ENCODE peak calls at places on chromosome 16, in eight cellular contexts. Z, F, U, Q, J, L, B and H are unnamed samples.

GRCh38 chr16:70475054-70475871 is 20.9 kb downstream of the FCSK start:
- DNase-seq in B (peak; percentile 65), L (no peak), J (no peak), F (no peak), Q (no peak), Z (no peak), U (no peak), H (no peak)

GRCh38 chr16:1133810-1134520 is 18.9 kb upstream of the CACNA1H start:
- DNase-seq in L (no peak), U (no peak), Z (no peak), B (no peak), F (no peak), Q (no peak), J (no peak), H (no peak)

GRCh38 chr16:86619263-86619935 is 41.0 kb downstream of the FOXL1 start:
- DNase-seq in Z (no peak), F (no peak), U (no peak), L (no peak), J (no peak), Q (peak; percentile 63), B (no peak), H (no peak)

GRCh38 chr16:84298376-84298899 is 3.8 kb downstream of the WFDC1 start:
- DNase-seq in Z (no peak), U (no peak), J (no peak), L (no peak), B (no peak), F (no peak), Q (no peak), H (no peak)

GRCh38 chr16:20318437-20318836 is 8.9 kb downstream of the GP2 start:
- DNase-seq in Q (no peak), L (no peak), F (no peak), B (no peak), U (no peak), J (no peak), Z (no peak), H (no peak)

GRCh38 chr16:11738742-11739544 is 3.7 kb downstream of the TXNDC11 start:
- DNase-seq in Z (no peak), F (no peak), U (no peak), Q (no peak), B (no peak), J (no peak), L (peak; percentile 70), H (no peak)

GRCh38 chr16:86924537-86924936 is 346.2 kb downstream of the FOXL1 start:
- DNase-seq in L (no peak), U (peak; percentile 48), B (no peak), Q (no peak), F (no peak), J (no peak), Z (no peak), H (peak; percentile 76)

GRCh38 chr16:894841-895240 is 75.9 kb downstream of the LMF1 start:
- DNase-seq in F (no peak), J (no peak), Q (no peak), L (no peak), U (no peak), B (peak; percentile 59), Z (no peak), H (no peak)

GRCh38 chr16:11481987-11482386 is 104.7 kb downstream of the LITAF start:
- DNase-seq in J (no peak), B (no peak), Q (no peak), U (no peak), Z (no peak), F (no peak), L (no peak), H (peak; percentile 34)

GRCh38 chr16:54503436-54503835 is 216.8 kb upstream of the IRX3 start:
- DNase-seq in B (no peak), Q (no peak), J (no peak), Z (no peak), L (no peak), U (peak; percentile 55), F (no peak), H (no peak)

GRCh38 chr16:68384293-68385255 is 63.7 kb downstream of the SMPD3 start:
- DNase-seq in U (no peak), J (no peak), Z (no peak), L (peak; percentile 35), Q (no peak), F (no peak), B (peak; percentile 34), H (no peak)

GRCh38 chr16:69100046-69100765 is 5.2 kb upstream of the HAS3 start:
- DNase-seq in J (no peak), L (no peak), U (no peak), F (no peak), Q (peak; percentile 59), Z (no peak), B (peak; percentile 28), H (no peak)

GRCh38 chr16:4313563-4314531 is 2.0 kb upstream of the GLIS2 start:
- DNase-seq in Q (no peak), Z (no peak), L (peak; percentile 43), B (no peak), J (no peak), U (peak; percentile 66), F (no peak), H (no peak)

GRCh38 chr16:82456683-82457082 is 170.1 kb upstream of the CDH13 start:
- DNase-seq in B (no peak), Q (peak; percentile 27), Z (peak; percentile 16), U (peak; percentile 65), F (peak; percentile 28), L (peak; percentile 35), J (no peak), H (peak; percentile 40)

GRCh38 chr16:19486744-19487325 is 35.1 kb downstream of the GDE1 start:
- DNase-seq in Q (no peak), F (no peak), B (no peak), J (no peak), Z (no peak), L (no peak), U (no peak), H (no peak)

GRCh38 chr16:88634141-88634993 is 4.0 kb upstream of the IL17C start:
- DNase-seq in U (peak; percentile 63), J (no peak), Q (no peak), B (peak; percentile 78), Z (peak; percentile 49), L (peak; percentile 79), F (no peak), H (peak; percentile 32)

GRCh38 chr16:54048994-54049929 is 237.3 kb downstream of the IRX3 start:
- DNase-seq in Q (no peak), J (no peak), F (no peak), Z (no peak), L (no peak), U (no peak), B (no peak), H (no peak)

GRCh38 chr16:69273009-69273408 is 38.1 kb upstream of the VPS4A start:
- DNase-seq in Z (no peak), U (peak; percentile 74), B (no peak), Q (no peak), J (no peak), L (no peak), F (no peak), H (peak; percentile 88)

GRCh38 chr16:87946596-87947350 is 4.5 kb upstream of the BANP start:
- DNase-seq in Q (no peak), U (no peak), F (no peak), B (no peak), J (no peak), L (no peak), Z (no peak), H (no peak)

GRCh38 chr16:85296859-85297698 is 184.8 kb upstream of the CIBAR2 start:
- DNase-seq in Z (no peak), J (peak; percentile 28), U (peak; percentile 28), B (no peak), L (peak; percentile 45), Q (no peak), F (peak; percentile 64), H (no peak)

GRCh38 chr16:66457888-66458287 is 30.8 kb downstream of the BEAN1 start:
- DNase-seq in L (no peak), Z (no peak), U (no peak), J (no peak), Q (no peak), F (no peak), B (no peak), H (no peak)

GRCh38 chr16:66927012-66927436 is 1.7 kb upstream of the RRAD start:
- DNase-seq in U (peak; percentile 93), Z (no peak), B (no peak), F (no peak), Q (no peak), J (no peak), L (no peak), H (peak; percentile 95)

GRCh38 chr16:11105038-11105903 is 150.7 kb downstream of the SOCS1 start:
- DNase-seq in L (peak; percentile 93), J (peak; percentile 22), U (peak; percentile 96), F (no peak), Z (peak; percentile 55), B (no peak), Q (no peak), H (peak; percentile 96)

GRCh38 chr16:21072976-21073375 is 77.7 kb downstream of the DNAH3 start:
- DNase-seq in F (no peak), Z (no peak), Q (no peak), L (no peak), J (no peak), U (no peak), B (no peak), H (no peak)

GRCh38 chr16:72085002-72085401 is 8.4 kb downstream of the TXNL4B start:
- DNase-seq in J (no peak), B (peak; percentile 73), Q (no peak), U (peak; percentile 24), Z (no peak), L (no peak), F (no peak), H (no peak)

GRCh38 chr16:80512460-80512859 is 28.3 kb upstream of the DYNLRB2 start:
- DNase-seq in J (no peak), F (no peak), U (no peak), B (no peak), L (no peak), Q (no peak), Z (no peak), H (no peak)

GRCh38 chr16:57590654-57591085 is 37.8 kb upstream of the ADGRG1 start:
- DNase-seq in J (no peak), Z (no peak), L (no peak), Q (no peak), U (peak; percentile 76), B (no peak), F (no peak), H (peak; percentile 71)

GRCh38 chr16:86575095-86575685 is 3.2 kb upstream of the FOXL1 start:
- DNase-seq in B (no peak), L (no peak), F (no peak), Z (no peak), J (no peak), U (no peak), Q (no peak), H (no peak)

GRCh38 chr16:20870122-20870521 is 30.0 kb downstream of the DCUN1D3 start:
- DNase-seq in B (no peak), Z (no peak), L (no peak), F (no peak), U (no peak), J (no peak), Q (no peak), H (no peak)

GRCh38 chr16:84471316-84471715 is 33.1 kb downstream of the MEAK7 start:
- DNase-seq in F (no peak), Z (no peak), B (no peak), L (no peak), J (no peak), Q (no peak), U (no peak), H (no peak)

GRCh38 chr16:54397190-54397835 is 110.7 kb upstream of the IRX3 start:
- DNase-seq in B (no peak), Z (no peak), U (no peak), Q (no peak), F (no peak), L (no peak), J (no peak), H (peak; percentile 12)

GRCh38 chr16:55499951-55500350 is 8.9 kb upstream of the LPCAT2 start:
- DNase-seq in Q (no peak), F (peak; percentile 9), J (peak; percentile 46), U (peak; percentile 97), Z (peak; percentile 13), L (peak; percentile 88), B (no peak), H (peak; percentile 99)

GRCh38 chr16:88511060-88511459 is 58.0 kb downstream of the ZFPM1 start:
- DNase-seq in Z (no peak), L (no peak), J (no peak), B (no peak), U (no peak), Q (no peak), F (no peak), H (no peak)

GRCh38 chr16:51907680-51908079 is 639.3 kb downstream of the TOX3 start:
- DNase-seq in Q (no peak), B (no peak), L (no peak), Z (no peak), U (no peak), F (no peak), J (no peak), H (peak; percentile 4)